ENCODE peak calls at places on chromosomes 4 and X, in nine cellular contexts. W, H, U, Z, M, P, T, G and D are unnamed samples.

GRCh38 chr4:167100120-167100519 is 134.2 kb downstream of the SPOCK3 start:
- DNase-seq in W (peak), H (peak), U (no peak), Z (peak), M (no peak), P (no peak), T (no peak), G (peak), D (no peak)

GRCh38 chr4:124530464-124531077 is 182.0 kb downstream of the ANKRD50 start:
- DNase-seq in W (peak), H (no peak), U (no peak), Z (peak), M (no peak), P (no peak), T (no peak), G (peak), D (no peak)

GRCh38 chrX:115023811-115024210 is 6.4 kb upstream of the IL13RA2 start:
- DNase-seq in W (no peak), H (no peak), U (no peak), Z (no peak), M (no peak), P (no peak), T (no peak), G (no peak), D (no peak)

GRCh38 chr4:82484987-82485783 is 54.8 kb downstream of the ENOPH1 start:
- DNase-seq in W (no peak), H (no peak), U (no peak), Z (no peak), M (no peak), P (no peak), T (no peak), G (no peak), D (no peak)

GRCh38 chrX:34130501-34130900 is 1.6 kb downstream of the FAM47A start:
- DNase-seq in W (no peak), H (no peak), U (no peak), Z (no peak), M (no peak), P (no peak), T (no peak), G (no peak), D (no peak)

GRCh38 chrX:50158616-50159015 is 42.2 kb downstream of the AKAP4 start:
- DNase-seq in W (no peak), H (no peak), U (no peak), Z (no peak), M (no peak), P (no peak), T (no peak), G (no peak), D (no peak)

GRCh38 chrX:153775293-153775595 is 5.6 kb upstream of the SRPK3 start:
- DNase-seq in W (no peak), H (no peak), U (no peak), Z (no peak), M (no peak), P (no peak), T (no peak), G (no peak), D (no peak)

GRCh38 chr4:52743444-52744019 is 7.7 kb downstream of the ERVMER34-1 start:
- DNase-seq in W (no peak), H (no peak), U (no peak), Z (no peak), M (no peak), P (no peak), T (no peak), G (no peak), D (no peak)

GRCh38 chr4:168710353-168710946 is 213.6 kb downstream of the PALLD start:
- DNase-seq in W (peak), H (peak), U (no peak), Z (peak), M (no peak), P (no peak), T (no peak), G (peak), D (no peak)

GRCh38 chr4:66991521-66991920 is 553.8 kb downstream of the CENPC start:
- DNase-seq in W (no peak), H (no peak), U (no peak), Z (no peak), M (no peak), P (no peak), T (no peak), G (no peak), D (no peak)
- TF ChIP-seq CTCF in W (no peak), H (no peak), U (no peak), Z (no peak), M (no peak), P (no peak), T (no peak), G (no peak), D (no peak)

DNA sequence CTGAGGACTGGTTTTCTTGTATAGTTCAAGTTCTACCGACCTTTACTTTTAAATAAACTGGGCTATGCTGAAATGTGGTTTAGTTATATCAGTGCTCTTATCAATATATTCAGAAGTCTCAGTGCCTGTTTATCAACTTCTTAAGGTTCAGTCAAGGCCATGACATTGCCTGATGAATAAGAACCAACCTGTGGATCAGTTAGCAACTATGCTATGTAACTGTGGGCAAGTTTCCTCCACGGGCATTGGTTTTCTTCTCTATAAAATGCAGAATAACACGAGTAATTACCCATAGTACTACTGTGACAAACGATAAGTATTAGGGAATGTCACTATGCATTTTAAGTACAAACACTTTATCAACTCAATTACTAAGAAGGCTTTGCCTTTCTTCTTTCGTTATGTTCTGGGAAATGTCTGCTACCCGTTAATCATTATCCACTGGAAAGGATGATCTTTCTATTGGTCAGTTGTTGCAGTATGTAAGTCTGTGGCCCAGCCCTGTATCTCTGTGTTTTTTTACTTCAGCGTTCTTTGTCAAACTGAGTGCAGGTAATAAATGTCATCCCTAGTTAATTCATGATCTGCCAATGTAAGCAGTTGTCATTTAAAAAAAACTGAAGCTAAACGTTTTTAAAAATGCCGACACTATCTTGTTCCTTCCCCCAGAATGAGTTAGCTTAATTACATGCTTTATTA is 181.8 kb downstream of the PCDH7 start:
- DNase-seq in W (no peak), H (no peak), U (no peak), Z (no peak), M (no peak), P (no peak), T (no peak), G (no peak), D (no peak)
- TF ChIP-seq CTCF in W (no peak), H (no peak), U (no peak), Z (no peak), M (no peak), P (no peak), T (no peak), G (no peak), D (no peak)

GRCh38 chr4:170872794-170873193 is 783.0 kb upstream of the AADAT start:
- DNase-seq in W (no peak), H (no peak), U (no peak), Z (peak), M (no peak), P (no peak), T (no peak), G (no peak), D (no peak)

GRCh38 chr4:170875868-170876267 is 786.1 kb upstream of the AADAT start:
- DNase-seq in W (no peak), H (peak), U (no peak), Z (peak), M (no peak), P (no peak), T (no peak), G (peak), D (no peak)
- TF ChIP-seq CTCF in W (no peak), H (peak), U (no peak), Z (peak), M (no peak), P (no peak), T (no peak), G (no peak), D (peak)

GRCh38 chr4:154344686-154345085 is 146.9 kb downstream of the DCHS2 start:
- DNase-seq in W (no peak), H (peak), U (peak), Z (no peak), M (no peak), P (no peak), T (no peak), G (peak), D (no peak)

GRCh38 chr4:154345359-154345758 is 146.2 kb downstream of the DCHS2 start:
- DNase-seq in W (no peak), H (no peak), U (no peak), Z (no peak), M (no peak), P (no peak), T (no peak), G (no peak), D (no peak)

GRCh38 chr4:154354883-154355282 is 136.7 kb downstream of the DCHS2 start:
- DNase-seq in W (no peak), H (no peak), U (no peak), Z (no peak), M (no peak), P (no peak), T (no peak), G (no peak), D (no peak)

GRCh38 chr4:154348657-154349056 is 142.9 kb downstream of the DCHS2 start:
- DNase-seq in W (no peak), H (peak), U (no peak), Z (no peak), M (no peak), P (no peak), T (no peak), G (no peak), D (no peak)

DNA sequence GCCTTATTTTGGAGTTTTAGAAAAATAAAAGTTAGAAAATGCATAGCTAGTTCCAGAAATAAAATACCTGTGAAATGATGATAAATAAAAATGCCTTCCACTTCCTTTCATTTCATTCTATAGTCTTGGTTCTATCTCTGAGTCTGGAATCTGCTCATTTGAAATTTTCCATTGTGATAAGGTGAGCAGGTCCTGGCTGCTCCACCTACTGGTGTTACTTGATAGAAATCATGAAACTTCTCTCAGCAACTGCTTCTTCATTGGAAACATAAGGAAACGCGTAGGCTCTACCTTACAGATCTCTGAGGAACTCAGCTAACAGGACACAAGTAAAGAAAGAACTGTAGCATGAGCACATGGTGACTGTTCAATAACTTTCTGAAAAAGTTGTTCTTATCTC is 141.8 kb downstream of the DCHS2 start:
- DNase-seq in W (no peak), H (peak), U (no peak), Z (peak), M (no peak), P (no peak), T (no peak), G (peak), D (no peak)
- TF ChIP-seq CTCF in W (peak), H (peak), U (no peak), Z (peak), M (peak), P (peak), T (no peak), G (peak), D (peak)

DNA sequence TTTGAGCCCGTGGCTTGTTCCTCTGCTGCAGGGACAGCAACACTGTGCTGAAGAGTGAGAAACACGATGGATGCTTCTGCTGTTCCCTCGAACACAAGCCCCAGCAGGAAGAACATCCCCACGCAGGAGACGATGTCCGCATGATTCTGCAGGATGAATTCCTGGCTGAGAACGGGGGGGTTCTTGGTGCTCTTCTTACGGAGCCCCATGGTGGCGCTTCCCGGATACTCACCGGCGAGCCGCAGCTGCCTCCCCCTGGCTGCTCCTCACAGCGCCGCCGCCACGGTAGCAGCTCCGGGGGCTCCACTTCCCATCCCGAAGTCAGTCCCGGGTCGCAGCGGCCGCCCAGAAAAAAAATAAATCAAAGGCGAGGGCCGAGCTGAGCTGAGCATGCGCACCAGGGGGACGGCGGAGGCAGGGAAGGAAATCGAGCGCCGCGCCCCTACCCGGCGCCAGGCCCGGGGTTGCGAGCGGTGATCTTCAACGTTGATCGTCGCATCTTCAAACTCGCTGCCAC is at the start of gene TRAM1L1:
- DNase-seq in W (peak), H (peak), U (peak), Z (peak), M (peak), P (peak), T (peak), G (peak), D (peak)
- TF ChIP-seq CTCF in W (peak), H (no peak), U (no peak), Z (peak), M (no peak), P (no peak), T (no peak), G (no peak), D (peak)

DNA sequence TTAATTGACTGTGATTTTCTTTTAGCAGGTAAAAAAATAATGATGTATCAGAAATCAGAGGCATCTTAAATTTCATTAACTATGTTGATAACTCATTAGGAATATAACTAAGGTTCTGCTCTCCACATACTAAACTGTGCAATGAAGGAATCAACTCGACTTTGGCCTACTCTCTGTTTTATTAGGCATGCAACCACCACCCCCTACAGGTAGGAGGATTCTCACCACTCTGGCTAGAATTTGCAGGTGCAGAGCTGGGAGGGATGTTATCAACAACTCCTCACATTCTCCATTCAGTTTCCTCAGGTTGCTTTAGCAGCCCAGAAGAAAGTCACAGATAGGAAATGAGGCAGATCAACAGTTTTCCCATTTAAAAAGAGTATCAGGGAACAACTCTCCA is 160.1 kb downstream of the COX18 start:
- DNase-seq in W (no peak), H (peak), U (no peak), Z (peak), M (peak), P (no peak), T (no peak), G (no peak), D (no peak)
- TF ChIP-seq CTCF in W (no peak), H (peak), U (no peak), Z (peak), M (no peak), P (peak), T (no peak), G (no peak), D (peak)

GRCh38 chr4:156517546-156517945 is 454.1 kb downstream of the PDGFC start:
- DNase-seq in W (no peak), H (no peak), U (no peak), Z (no peak), M (no peak), P (no peak), T (no peak), G (no peak), D (no peak)
- TF ChIP-seq CTCF in W (no peak), H (no peak), U (no peak), Z (no peak), M (no peak), P (no peak), T (no peak), G (no peak), D (no peak)

DNA sequence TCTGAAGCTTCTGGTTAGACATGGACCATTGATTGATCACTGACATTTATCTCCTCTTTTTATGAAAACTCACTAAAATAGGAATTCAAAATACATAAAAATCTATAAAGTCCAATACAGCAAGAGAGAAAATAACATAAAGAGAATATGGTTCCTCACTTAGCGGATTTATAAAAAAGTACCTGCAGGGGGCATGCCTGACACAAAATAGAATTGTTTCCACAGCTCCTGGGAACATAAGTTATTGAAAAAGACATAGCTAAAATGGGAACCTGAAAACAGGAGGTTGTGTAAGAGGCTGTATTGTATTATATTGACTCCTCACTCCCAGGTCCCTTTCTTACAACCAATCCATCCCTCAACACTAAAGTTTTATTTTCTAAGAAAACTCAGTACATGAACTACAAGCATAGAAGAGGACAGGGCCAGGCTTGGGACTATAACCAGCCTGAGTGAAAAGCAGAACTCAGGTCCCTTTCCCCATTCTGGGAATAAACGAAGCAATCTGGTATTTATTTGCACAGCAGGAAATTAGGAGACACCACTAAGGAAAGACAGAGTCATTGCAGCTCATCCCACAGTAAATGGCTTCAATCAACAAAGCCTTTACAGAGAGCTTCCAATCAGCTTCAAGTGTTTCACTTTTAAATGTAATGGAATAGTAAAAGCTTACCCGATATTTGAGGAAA is 121.1 kb upstream of the NDST4 start:
- DNase-seq in W (no peak), H (peak), U (peak), Z (peak), M (peak), P (no peak), T (no peak), G (peak), D (no peak)
- TF ChIP-seq CTCF in W (no peak), H (peak), U (no peak), Z (peak), M (peak), P (peak), T (no peak), G (peak), D (peak)

GRCh38 chr4:185165605-185166063 is 22.6 kb downstream of the SLC25A4 start:
- DNase-seq in W (peak), H (no peak), U (peak), Z (no peak), M (no peak), P (no peak), T (no peak), G (no peak), D (no peak)

GRCh38 chr4:185167205-185167604 is 24.1 kb downstream of the SLC25A4 start:
- DNase-seq in W (no peak), H (no peak), U (no peak), Z (no peak), M (no peak), P (no peak), T (no peak), G (no peak), D (no peak)

GRCh38 chr4:185171373-185172071 is 28.5 kb downstream of the SLC25A4 start:
- DNase-seq in W (no peak), H (no peak), U (no peak), Z (no peak), M (no peak), P (no peak), T (no peak), G (no peak), D (no peak)
- TF ChIP-seq CTCF in W (no peak), H (no peak), U (no peak), Z (no peak), M (no peak), P (no peak), T (no peak), G (no peak), D (no peak)